ENCODE peak calls at places on chromosome 17, in six cellular contexts. E is right atrium auricular region, U is tibial artery, D is ovary, H is mammary epithelial cell, P is stomach. O is an unnamed sample.
A peak's percentile ranks its signal among the peaks of the same experiment; 100 is the strongest.

GRCh38 chr17:18932360-18933055 is 19.5 kb upstream of the SLC5A10 start:
- DNase-seq in E (no peak), U (no peak), D (no peak), H (no peak), P (no peak), O (no peak)

GRCh38 chr17:58377005-58377660 is 25.1 kb upstream of the SUPT4H1 start:
- DNase-seq in E (no peak), U (no peak), D (no peak), H (peak; percentile 55), P (peak; percentile 63), O (no peak)

GRCh38 chr17:80458016-80458415 is 18.4 kb downstream of the NPTX1 start:
- DNase-seq in E (no peak), U (no peak), D (no peak), H (no peak), P (no peak), O (no peak)

GRCh38 chr17:74116087-74116717 is 87.3 kb upstream of the RPL38 start:
- DNase-seq in E (no peak), U (no peak), D (no peak), H (peak; percentile 15), P (no peak), O (no peak)

GRCh38 chr17:2085648-2085949 is 30.7 kb downstream of the HIC1 start:
- DNase-seq in E (no peak), U (peak; percentile 56), D (peak; percentile 70), H (no peak), P (no peak), O (peak; percentile 38)

GRCh38 chr17:6623941-6624340 is 16.6 kb downstream of the KIAA0753 start:
- DNase-seq in E (no peak), U (no peak), D (no peak), H (no peak), P (no peak), O (no peak)

GRCh38 chr17:61619493-61619892 is 28.5 kb upstream of the NACA2 start:
- DNase-seq in E (no peak), U (no peak), D (no peak), H (no peak), P (no peak), O (no peak)

GRCh38 chr17:41069031-41069430 is 3.4 kb upstream of the KRTAP2-4 start:
- DNase-seq in E (no peak), U (no peak), D (no peak), H (no peak), P (no peak), O (no peak)

GRCh38 chr17:5513610-5514009 is 27.2 kb downstream of the MIS12 start:
- DNase-seq in E (no peak), U (no peak), D (no peak), H (no peak), P (no peak), O (no peak)

GRCh38 chr17:13587487-13588338 is 14.0 kb downstream of the HS3ST3A1 start:
- DNase-seq in E (no peak), U (no peak), D (no peak), H (no peak), P (no peak), O (no peak)

GRCh38 chr17:78125138-78125913 is 3.2 kb downstream of the TMC6 start:
- DNase-seq in E (no peak), U (no peak), D (no peak), H (no peak), P (no peak), O (no peak)

GRCh38 chr17:17056167-17056562 is 13.9 kb downstream of the MPRIP start:
- DNase-seq in E (no peak), U (peak; percentile 52), D (peak; percentile 14), H (no peak), P (peak; percentile 24), O (peak; percentile 59)
- H3K4me3 ChIP-seq in E (no peak overlapping the region), U (peak overlapping the region; percentile 3), D (no peak overlapping the region), H (no peak overlapping the region), P (no peak overlapping the region), O (no peak overlapping the region)

DNA sequence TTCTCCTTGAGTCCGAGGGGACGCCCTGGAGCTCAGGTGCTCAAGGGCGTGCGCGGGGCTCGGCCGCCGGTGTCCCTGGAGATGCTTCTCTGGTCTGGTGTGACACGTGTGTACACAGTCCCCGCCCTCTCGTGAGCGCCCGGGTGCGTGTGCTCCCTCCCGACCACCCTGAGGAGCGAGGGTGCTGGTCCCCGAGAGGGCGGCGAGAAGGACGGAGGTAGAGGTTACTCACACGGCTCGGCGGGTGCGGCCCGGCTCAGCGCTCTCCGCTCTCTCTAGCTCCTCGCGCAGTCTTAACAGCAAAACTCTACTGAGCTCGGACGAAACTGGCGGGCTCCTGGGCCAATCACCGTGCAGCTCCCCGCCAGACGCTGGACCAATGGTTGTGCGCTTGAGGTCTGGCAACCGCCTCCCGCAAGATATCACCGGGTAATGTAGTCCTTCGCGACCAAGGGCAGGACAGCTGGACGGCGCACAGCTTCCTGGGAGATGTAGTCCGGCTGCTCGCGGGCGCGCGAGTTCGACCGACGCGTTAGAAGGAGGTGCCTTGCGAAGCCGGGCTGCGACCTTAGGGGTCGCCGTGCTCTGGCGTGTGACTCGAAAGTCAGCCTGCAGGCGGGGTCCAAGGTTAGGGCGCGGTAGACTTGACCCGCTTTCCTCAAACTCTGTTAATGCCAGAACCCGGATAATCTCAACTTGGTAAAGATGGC is at the start of gene SLC25A19:
- DNase-seq in E (peak; percentile 99), U (peak; percentile 99), D (peak; percentile 98), H (peak; percentile 99), P (peak; percentile 99), O (peak; percentile 99)
- TF ChIP-seq CTCF in E (no peak), U (no peak), D (no peak), H (no peak), P (no peak), O (peak; percentile 11)

DNA sequence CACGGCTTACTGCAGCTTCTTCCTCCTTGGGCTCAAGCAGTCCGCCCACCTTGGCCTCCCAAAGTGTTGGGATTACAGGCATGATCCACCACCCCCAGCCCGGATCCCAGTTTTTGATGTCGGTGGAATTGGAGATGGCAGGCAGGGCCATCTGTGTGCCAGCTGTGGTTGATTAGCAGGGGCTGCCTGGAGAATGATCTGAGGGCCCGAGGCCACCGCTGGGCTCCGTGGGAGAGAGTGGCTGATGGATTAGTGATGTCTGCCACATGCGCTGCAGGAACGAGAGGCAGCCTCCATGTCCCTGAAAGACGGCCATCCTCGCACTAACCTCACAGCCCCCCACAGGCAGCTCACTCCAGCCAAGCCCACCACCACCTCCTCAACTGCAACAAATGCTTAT is 33.4 kb downstream of the ACTG1 start:
- DNase-seq in E (no peak), U (no peak), D (no peak), H (no peak), P (no peak), O (no peak)
- H3K4me1 ChIP-seq in E (no peaks in the 10 kb centered on the region), U (peaks cover 34% of the 10 kb centered on the region), D (peaks cover 10% of the 10 kb centered on the region), H (peaks cover 13% of the 10 kb centered on the region), P (peaks cover 45% of the 10 kb centered on the region), O (peaks cover 16% of the 10 kb centered on the region)

GRCh38 chr17:37106049-37106448 is 157.3 kb downstream of the AATF start:
- DNase-seq in E (no peak), U (no peak), D (no peak), H (no peak), P (no peak), O (no peak)
- H3K4me3 ChIP-seq in E (no peak overlapping the region), U (no peak overlapping the region), D (no peak overlapping the region), H (no peak overlapping the region), P (no peak overlapping the region), O (no peak overlapping the region)

DNA sequence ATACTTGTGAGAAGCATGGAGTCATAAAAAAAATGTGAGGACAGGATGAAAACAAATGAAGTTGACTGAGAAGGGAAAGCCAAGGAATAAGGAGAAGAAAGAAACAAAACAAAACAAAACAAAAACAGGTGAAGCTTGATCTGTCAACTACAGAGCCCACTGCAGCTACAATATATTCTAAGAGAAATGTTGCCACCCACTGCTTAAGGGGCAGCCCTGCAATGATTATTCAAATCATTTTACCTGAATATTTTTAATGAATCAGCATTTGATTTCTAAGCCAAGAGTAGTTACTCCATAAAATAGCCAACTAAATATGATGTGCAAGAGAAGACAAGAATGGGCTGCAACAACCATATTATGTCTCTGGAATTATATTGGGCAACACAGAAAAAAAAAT is 252.0 kb upstream of the KIF2B start:
- DNase-seq in E (no peak), U (no peak), D (no peak), H (no peak), P (no peak), O (no peak)
- TF ChIP-seq CTCF in E (no peak), U (no peak), D (no peak), H (no peak), P (no peak), O (no peak)

GRCh38 chr17:45063198-45063597 is 2.1 kb downstream of the NMT1 start:
- DNase-seq in E (no peak), U (no peak), D (no peak), H (no peak), P (no peak), O (no peak)
- H3K4me1 ChIP-seq in E (no peaks in the 10 kb centered on the region), U (peaks cover 84% of the 10 kb centered on the region), D (peaks cover 9% of the 10 kb centered on the region), H (peaks cover 13% of the 10 kb centered on the region), P (peaks cover 70% of the 10 kb centered on the region), O (peaks cover 51% of the 10 kb centered on the region)

GRCh38 chr17:42274812-42275526 is 1.2 kb downstream of the STAT5B start:
- DNase-seq in E (peak; percentile 32), U (no peak), D (no peak), H (no peak), P (no peak), O (no peak)

GRCh38 chr17:42276609-42277341 is 584 bp upstream of the STAT5B start:
- DNase-seq in E (peak; percentile 84), U (peak; percentile 82), D (peak; percentile 85), H (peak; percentile 65), P (peak; percentile 74), O (peak; percentile 69)

GRCh38 chr17:42275527-42276358 is 448 bp downstream of the STAT5B start:
- DNase-seq in E (peak; percentile 58), U (no peak), D (peak; percentile 74), H (no peak), P (no peak), O (no peak)

GRCh38 chr17:42276359-42276608 is at the start of gene STAT5B:
- DNase-seq in E (peak; percentile 57), U (peak; percentile 62), D (peak; percentile 85), H (peak; percentile 61), P (peak; percentile 80), O (peak; percentile 84)

GRCh38 chr17:42277342-42277712 is 1.1 kb upstream of the STAT5B start:
- DNase-seq in E (no peak), U (no peak), D (no peak), H (no peak), P (no peak), O (no peak)
- H3K4me3 ChIP-seq in E (peak overlapping the region; percentile 92), U (peak overlapping the region; percentile 77), D (no peak overlapping the region), H (no peak overlapping the region), P (peak overlapping the region; percentile 93), O (peak overlapping the region; percentile 85)

DNA sequence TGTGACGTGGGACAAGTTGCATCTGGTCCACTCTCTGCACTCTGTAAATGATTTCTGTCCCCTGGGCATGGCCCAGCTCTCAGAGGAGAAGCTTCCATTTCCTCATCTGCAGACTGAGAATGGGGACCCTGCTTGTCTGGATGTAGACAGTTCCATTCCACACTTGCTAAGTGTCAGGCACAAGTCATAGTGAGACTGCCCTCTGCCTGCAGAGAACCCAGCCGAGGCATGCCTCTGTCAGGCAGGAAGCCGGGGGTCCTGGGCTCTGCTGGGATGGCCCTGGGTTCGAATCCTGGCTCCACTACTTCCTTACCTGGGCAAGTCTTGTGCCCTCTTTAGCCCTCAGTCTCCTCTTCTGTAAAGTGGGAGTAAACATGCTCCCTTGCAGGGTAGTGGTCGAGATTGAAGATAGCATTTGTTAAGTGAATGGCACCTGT is 4.1 kb downstream of the MAP2K3 start:
- DNase-seq in E (no peak), U (no peak), D (no peak), H (no peak), P (no peak), O (no peak)
- TF ChIP-seq CTCF in E (no peak), U (no peak), D (no peak), H (no peak), P (no peak), O (no peak)